ENCODE peak calls at places on chromosomes 2 and 18, in four cellular contexts. Y is stimulated activated naive CD8-positive, alpha-beta T cell treated with anti-CD3 and anti-CD28 coated beads, Interleukin-15, Interleukin-2, amounts not matched to agents 100 U/mL and 50 U/mL, for 24 hours; G is naive thymus-derived CD4-positive, alpha-beta T cell; T is naive thymus-derived CD8-positive, alpha-beta T cell. F is an unnamed sample.

GRCh38 chr2:195251221-195251620 is 405.8 kb upstream of the SLC39A10 start:
- ATAC-seq in G (no peak), T (no peak), Y (no peak), F (no peak)

GRCh38 chr2:147365577-147365976 is 479.3 kb upstream of the ACVR2A start:
- ATAC-seq in Y (no peak), G (no peak), T (no peak), F (no peak)

GRCh38 chr18:9417081-9417841 is 58.1 kb upstream of the RALBP1 start:
- ATAC-seq in T (no peak), Y (no peak), G (no peak), F (no peak)

GRCh38 chr2:111653103-111653624 is 230.8 kb downstream of the ANAPC1 start:
- ATAC-seq in G (no peak), T (no peak), Y (no peak), F (peak)

GRCh38 chr2:239498981-239499633 is 98.3 kb upstream of the HDAC4 start:
- ATAC-seq in Y (no peak), T (no peak), G (no peak), F (no peak)

GRCh38 chr2:8282858-8283252 is 399.0 kb upstream of the ID2 start:
- ATAC-seq in G (peak), Y (no peak), T (no peak), F (no peak)

GRCh38 chr2:176595986-176596385 is 326.7 kb downstream of the MTX2 start:
- ATAC-seq in T (no peak), G (no peak), Y (no peak), F (no peak)

GRCh38 chr2:28613616-28614501 is 118.0 kb downstream of the PLB1 start:
- ATAC-seq in Y (peak), T (peak), G (peak), F (no peak)

GRCh38 chr2:32532341-32532740 is 95.5 kb upstream of the TTC27 start:
- ATAC-seq in G (no peak), Y (no peak), T (no peak), F (no peak)

GRCh38 chr2:25320077-25320476 is 21.6 kb downstream of the DNMT3A start:
- ATAC-seq in Y (no peak), T (no peak), G (no peak), F (peak)

GRCh38 chr18:46207985-46208384 is 103.8 kb downstream of the HAUS1 start:
- ATAC-seq in G (no peak), Y (no peak), T (no peak), F (no peak)

GRCh38 chr2:9311488-9311887 is 104.9 kb downstream of the ASAP2 start:
- ATAC-seq in T (no peak), G (no peak), Y (no peak), F (no peak)

GRCh38 chr2:224927671-224928173 is 114.5 kb downstream of the DOCK10 start:
- ATAC-seq in G (peak), Y (peak), T (peak), F (no peak)

GRCh38 chr18:8800445-8800844 is 95.1 kb downstream of the MTCL1 start:
- ATAC-seq in Y (no peak), G (no peak), T (no peak), F (no peak)

GRCh38 chr2:116489292-116489691 is 1325.2 kb upstream of the DDX18 start:
- ATAC-seq in G (no peak), T (no peak), Y (no peak), F (no peak)

GRCh38 chr2:203510941-203511305 is 24.2 kb downstream of the RAPH1 start:
- ATAC-seq in Y (no peak), G (no peak), T (no peak), F (no peak)

GRCh38 chr18:80196528-80197320 is 50.6 kb downstream of the PARD6G start:
- ATAC-seq in Y (no peak), T (no peak), G (no peak), F (no peak)

F was measured in stimulated activated memory B cell treated with anti-CD40 and anti-IgM and Interleukin-4, amounts not matched to agents 10 μg/mL and 1 μg/mL and 100 μg/mL, for 72 hours.